ENCODE peak calls at places on chromosomes 13 and 19, in four cellular contexts. O is B cell, W is WTC11, G is left ventricle myocardium superior. S is an unnamed sample.

GRCh38 chr13:34247596-34247995 is 429.6 kb downstream of the RFC3 start:
- DNase-seq in O (no peak), W (no peak), G (no peak), S (no peak)

GRCh38 chr13:93235258-93236015 is 8.8 kb downstream of the GPC6 start:
- DNase-seq in O (no peak), W (no peak), G (no peak), S (no peak)

GRCh38 chr13:73167046-73167820 is 108.4 kb downstream of the KLF5 start:
- DNase-seq in O (no peak), W (no peak), G (no peak), S (no peak)

GRCh38 chr13:93690139-93690538 is 463.5 kb downstream of the GPC6 start:
- DNase-seq in O (no peak), W (no peak), G (no peak), S (no peak)

GRCh38 chr13:50081106-50081898 is 66.1 kb downstream of the KCNRG start:
- DNase-seq in O (peak), W (peak), G (peak), S (peak)

GRCh38 chr19:35847911-35848310 is 4.4 kb downstream of the NPHS1 start:
- DNase-seq in O (no peak), W (no peak), G (no peak), S (no peak)

GRCh38 chr13:110421696-110422395 is 114.8 kb downstream of the COL4A2 start:
- DNase-seq in O (no peak), W (no peak), G (no peak), S (no peak)

GRCh38 chr13:62687727-62688126 is 1272.1 kb upstream of the PCDH20 start:
- DNase-seq in O (no peak), W (peak), G (no peak), S (peak)

GRCh38 chr13:46122304-46122703 is 17.5 kb upstream of the CPB2 start:
- DNase-seq in O (no peak), W (no peak), G (no peak), S (no peak)

GRCh38 chr19:30498707-30499106 is 126.5 kb downstream of the ZNF536 start:
- DNase-seq in O (no peak), W (peak), G (peak), S (peak)

GRCh38 chr19:29211562-29212416 is 1.2 kb downstream of the UQCRFS1 start:
- DNase-seq in O (no peak), W (no peak), G (no peak), S (no peak)

GRCh38 chr19:49681830-49682229 is 4.8 kb downstream of the PRMT1 start:
- DNase-seq in O (no peak), W (no peak), G (no peak), S (no peak)

GRCh38 chr19:36916991-36917390 is 859 bp downstream of the ZNF568 start:
- DNase-seq in O (no peak), W (no peak), G (no peak), S (no peak)

GRCh38 chr19:41785653-41786052 is 10.7 kb upstream of the CEACAM3 start:
- DNase-seq in O (peak), W (peak), G (no peak), S (peak)

GRCh38 chr13:101945435-101945834 is 456.4 kb downstream of the FGF14 start:
- DNase-seq in O (no peak), W (peak), G (no peak), S (peak)

GRCh38 chr13:95858286-95859075 is 181.5 kb downstream of the DNAJC3 start:
- DNase-seq in O (no peak), W (no peak), G (no peak), S (no peak)

GRCh38 chr13:41842029-41842428 is 118.9 kb downstream of the VWA8 start:
- DNase-seq in O (no peak), W (no peak), G (no peak), S (no peak)

GRCh38 chr13:72648513-72649065 is 78.8 kb downstream of the MZT1 start:
- DNase-seq in O (no peak), W (no peak), G (no peak), S (no peak)

GRCh38 chr13:114099191-114099590 is 33.2 kb downstream of the RASA3 start:
- DNase-seq in O (no peak), W (peak), G (peak), S (peak)

GRCh38 chr13:94129490-94129894 is 350.0 kb downstream of the DCT start:
- DNase-seq in O (no peak), W (no peak), G (no peak), S (no peak)

GRCh38 chr19:35903550-35904179 is 1.3 kb downstream of the HCST start:
- DNase-seq in O (peak), W (peak), G (peak), S (peak)

GRCh38 chr19:9981406-9982260 is 28.7 kb downstream of the COL5A3 start:
- DNase-seq in O (no peak), W (no peak), G (no peak), S (no peak)

GRCh38 chr13:50116430-50116973 is 101.3 kb downstream of the KCNRG start:
- DNase-seq in O (no peak), W (no peak), G (no peak), S (no peak)

GRCh38 chr13:27183561-27184147 is 12.0 kb upstream of the USP12 start:
- DNase-seq in O (no peak), W (no peak), G (no peak), S (no peak)

GRCh38 chr13:33109319-33109718 is 93.1 kb downstream of the KL start:
- DNase-seq in O (no peak), W (no peak), G (no peak), S (no peak)

GRCh38 chr19:36604656-36605100 is 435 bp upstream of the ZNF382 start:
- DNase-seq in O (peak), W (peak), G (peak), S (peak)

GRCh38 chr13:104823709-104824108 is 1711.8 kb downstream of the EFNB2 start:
- DNase-seq in O (no peak), W (no peak), G (no peak), S (no peak)

GRCh38 chr13:18952225-18953016 is 229.2 kb downstream of the TUBA3C start:
- DNase-seq in O (no peak), W (no peak), G (no peak), S (no peak)

GRCh38 chr19:39679056-39679790 is 23.5 kb downstream of the LGALS16 start:
- DNase-seq in O (no peak), W (no peak), G (no peak), S (no peak)

GRCh38 chr13:46521921-46522691 is 30.9 kb upstream of the LRCH1 start:
- DNase-seq in O (no peak), W (no peak), G (no peak), S (no peak)

GRCh38 chr13:82747331-82747730 is 1134.9 kb downstream of the SLITRK1 start:
- DNase-seq in O (no peak), W (no peak), G (no peak), S (no peak)

GRCh38 chr19:3358392-3358918 is 7.9 kb upstream of the NFIC start:
- DNase-seq in O (peak), W (no peak), G (peak), S (no peak)